ENCODE peak calls at places on chromosomes 2 and 18, in seven cellular contexts. Q is effector CD8-positive, alpha-beta T cell; B is T-helper 9 cell; U is activated T-helper 1 cell treated with anti-CD3 and anti-CD28 coated beads, Interleukin-12 subunit alpha, Interleukin-12 subunit beta, Interleukin-2, Interleukin-4 antibody, amounts not matched to agents 30 ng/mL and 10 ng/mL and 1 ng/mL, durations not matched to agents 14 hours and 24 hours and 36 hours; C is HT1080; M is DMS153; L is sciatic nerve. Y is an unnamed sample.

GRCh38 chr2:239268549-239268948 is 132.3 kb downstream of the HDAC4 start:
- DNase-seq in B (no peak), Q (no peak), L (no peak), M (no peak), C (no peak), U (no peak), Y (no peak)

GRCh38 chr2:172103471-172104292 is 982 bp upstream of the DLX2 start:
- DNase-seq in U (peak; percentile 62), M (peak; percentile 70), C (peak; percentile 80), B (peak; percentile 67), L (peak; percentile 91), Q (peak; percentile 59), Y (no peak)

GRCh38 chr18:62524443-62525200 is 1.8 kb downstream of the ZCCHC2 start:
- DNase-seq in U (peak; percentile 57), C (peak; percentile 51), L (peak; percentile 73), B (peak; percentile 53), M (peak; percentile 7), Q (peak; percentile 35), Y (no peak)

GRCh38 chr2:73291093-73291460 is 2.3 kb downstream of the EGR4 start:
- DNase-seq in U (peak; percentile 58), L (no peak), M (no peak), B (peak; percentile 47), C (peak; percentile 29), Q (no peak), Y (peak; percentile 64)

GRCh38 chr2:164917296-164917903 is 37.9 kb downstream of the SLC38A11 start:
- DNase-seq in M (peak; percentile 18), L (peak; percentile 61), U (no peak), C (peak; percentile 47), B (no peak), Q (no peak), Y (peak; percentile 22)

GRCh38 chr2:32711219-32711618 is 83.4 kb downstream of the TTC27 start:
- DNase-seq in M (no peak), Q (no peak), L (no peak), B (no peak), C (peak; percentile 57), U (no peak), Y (no peak)

GRCh38 chr18:55509631-55510372 is 78.2 kb downstream of the TCF4 start:
- DNase-seq in B (no peak), Q (no peak), U (no peak), L (no peak), M (no peak), C (peak; percentile 90), Y (no peak)

GRCh38 chr18:48201952-48202898 is 207.0 kb downstream of the ZBTB7C start:
- DNase-seq in M (no peak), L (no peak), C (no peak), B (no peak), U (no peak), Q (no peak), Y (no peak)

GRCh38 chr2:61969376-61969775 is 63.9 kb downstream of the COMMD1 start:
- DNase-seq in C (no peak), B (no peak), Q (no peak), L (no peak), M (no peak), U (no peak), Y (no peak)

GRCh38 chr2:75375646-75376582 is 176.6 kb upstream of the TACR1 start:
- DNase-seq in L (no peak), U (no peak), M (no peak), Q (no peak), B (no peak), C (peak; percentile 74), Y (no peak)

GRCh38 chr2:30165050-30165520 is 18.3 kb downstream of the YPEL5 start:
- DNase-seq in C (peak; percentile 83), L (no peak), U (peak; percentile 62), M (peak; percentile 81), Q (peak; percentile 37), B (peak; percentile 22), Y (peak; percentile 86)

GRCh38 chr18:22378672-22379282 is 38.9 kb downstream of the CTAGE1 start:
- DNase-seq in B (no peak), Q (no peak), U (no peak), L (no peak), C (peak; percentile 52), M (no peak), Y (peak; percentile 9)

GRCh38 chr2:134401789-134402188 is 147.9 kb downstream of the MGAT5 start:
- DNase-seq in L (no peak), M (no peak), C (no peak), U (no peak), B (no peak), Q (no peak), Y (no peak)

GRCh38 chr2:82344670-82345069 is 2040.1 kb upstream of the LRRTM1 start:
- DNase-seq in Q (no peak), M (peak; percentile 0), B (no peak), C (peak; percentile 27), L (no peak), U (no peak), Y (peak; percentile 40)

GRCh38 chr2:216242365-216242764 is 129.9 kb downstream of the MARCHF4 start:
- DNase-seq in C (no peak), M (peak; percentile 67), Q (no peak), L (no peak), U (no peak), B (no peak), Y (no peak)

GRCh38 chr2:119066272-119066804 is 92.2 kb downstream of the C1QL2 start:
- DNase-seq in Q (no peak), B (no peak), U (no peak), M (no peak), L (no peak), C (peak; percentile 21), Y (no peak)

GRCh38 chr2:238945433-238946150 is 97.7 kb downstream of the TWIST2 start:
- DNase-seq in C (peak; percentile 44), Q (no peak), L (peak; percentile 72), B (no peak), M (no peak), U (no peak), Y (peak; percentile 32)

GRCh38 chr2:13725945-13726344 is 906.6 kb upstream of the LRATD1 start:
- DNase-seq in B (no peak), M (no peak), U (no peak), L (no peak), C (no peak), Q (no peak), Y (no peak)

GRCh38 chr2:105325389-105325963 is 4.1 kb downstream of the TGFBRAP1 start:
- DNase-seq in U (no peak), M (no peak), Q (no peak), C (no peak), L (no peak), B (no peak), Y (no peak)

Y was measured in NT2/D1.